ENCODE peak calls at places on chromosomes 6 and 20, in four cellular contexts. R is A549, Y is endothelial cell of umbilical vein, F is K562. K is an unnamed sample.

GRCh38 chr6:142302427-142303190 is 802 bp downstream of the ADGRG6 start:
- DNase-seq in F (no peak), R (peak; percentile 74), Y (peak; percentile 73), K (no peak)

GRCh38 chr6:124294572-124294971 is 490.9 kb downstream of the NKAIN2 start:
- DNase-seq in Y (no peak), F (no peak), R (no peak), K (no peak)

GRCh38 chr20:45343867-45344721 is 4.1 kb downstream of the SDC4 start:
- DNase-seq in F (peak; percentile 68), R (peak; percentile 69), Y (peak; percentile 86), K (peak; percentile 91)

GRCh38 chr20:50624351-50625016 is 66.9 kb downstream of the RIPOR3 start:
- DNase-seq in R (peak; percentile 17), Y (no peak), F (no peak), K (no peak)

GRCh38 chr20:1037039-1037438 is 34.9 kb upstream of the RSPO4 start:
- DNase-seq in R (no peak), F (no peak), Y (no peak), K (no peak)

GRCh38 chr6:34597605-34598353 is 41.6 kb upstream of the SPDEF start:
- DNase-seq in Y (no peak), R (no peak), F (no peak), K (no peak)

GRCh38 chr20:31927758-31928157 is 24.1 kb downstream of the PDRG1 start:
- DNase-seq in R (no peak), F (no peak), Y (no peak), K (no peak)

GRCh38 chr6:110541701-110542309 is 65.4 kb upstream of the SLC22A16 start:
- DNase-seq in F (no peak), R (no peak), Y (no peak), K (no peak)

GRCh38 chr6:136873733-136874132 is 48.4 kb upstream of the SLC35D3 start:
- DNase-seq in R (peak; percentile 13), Y (peak; percentile 26), F (no peak), K (no peak)

GRCh38 chr6:34674268-34674639 is 22.3 kb downstream of the ILRUN start:
- DNase-seq in F (no peak), R (no peak), Y (no peak), K (no peak)

GRCh38 chr20:23627501-23627900 is 10.3 kb downstream of the CST3 start:
- DNase-seq in R (no peak), Y (no peak), F (no peak), K (no peak)

GRCh38 chr6:149334682-149335160 is 17.2 kb downstream of the TAB2 start:
- DNase-seq in Y (peak; percentile 83), F (no peak), R (peak; percentile 48), K (no peak)

GRCh38 chr6:39005774-39006173 is 42.8 kb upstream of the GLP1R start:
- DNase-seq in Y (no peak), R (no peak), F (no peak), K (no peak)

GRCh38 chr20:48471734-48472408 is 355.9 kb downstream of the PREX1 start:
- DNase-seq in F (no peak), Y (no peak), R (no peak), K (no peak)

GRCh38 chr6:37809144-37809543 is 10.4 kb upstream of the ZFAND3 start:
- DNase-seq in Y (no peak), R (no peak), F (no peak), K (no peak)

GRCh38 chr6:33609444-33610034 is 11.6 kb upstream of the ITPR3 start:
- DNase-seq in R (no peak), Y (no peak), F (no peak), K (no peak)

GRCh38 chr20:17500826-17501225 is 30.4 kb downstream of the BFSP1 start:
- DNase-seq in Y (no peak), F (no peak), R (no peak), K (no peak)

GRCh38 chr20:18001131-18001921 is 32.5 kb downstream of the MGME1 start:
- DNase-seq in F (no peak), R (peak; percentile 54), Y (no peak), K (no peak)

GRCh38 chr20:63102720-63103375 is 96.1 kb upstream of the BHLHE23 start:
- DNase-seq in F (no peak), Y (no peak), R (peak; percentile 67), K (no peak)
- TF ChIP-seq MYC in F (no peak), Y (no peak), R (no peak), K (no peak)

DNA sequence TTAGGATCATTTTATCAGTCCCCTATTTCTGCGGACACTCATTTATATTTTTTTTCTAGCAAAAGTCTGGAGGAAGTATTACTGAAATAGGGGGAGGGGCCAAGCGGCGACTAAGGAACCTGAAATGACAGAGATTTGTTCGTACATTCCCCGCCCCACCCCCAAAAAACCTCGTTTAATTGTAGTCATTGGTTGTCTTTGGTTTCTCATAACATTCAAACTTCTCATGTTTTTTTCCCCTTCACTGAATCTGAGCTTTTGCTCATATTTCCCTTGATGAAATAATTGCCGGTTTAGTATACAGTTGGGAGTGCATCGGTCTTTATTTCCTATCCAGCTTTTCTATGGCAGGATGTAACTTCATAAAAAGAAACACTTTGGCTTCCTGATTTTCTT is 776 bp upstream of the FYN start:
- DNase-seq in Y (peak; percentile 81), F (no peak), R (no peak), K (peak; percentile 46)
- TF ChIP-seq MAX in Y (no peak), F (no peak), R (no peak), K (no peak)

GRCh38 chr6:66558189-66558588 is 851.2 kb upstream of the EYS start:
- DNase-seq in R (peak; percentile 1), F (no peak), Y (no peak), K (peak; percentile 44)
- TF ChIP-seq CTCF in R (no peak), F (no peak), Y (no peak), K (peak; percentile 38)

DNA sequence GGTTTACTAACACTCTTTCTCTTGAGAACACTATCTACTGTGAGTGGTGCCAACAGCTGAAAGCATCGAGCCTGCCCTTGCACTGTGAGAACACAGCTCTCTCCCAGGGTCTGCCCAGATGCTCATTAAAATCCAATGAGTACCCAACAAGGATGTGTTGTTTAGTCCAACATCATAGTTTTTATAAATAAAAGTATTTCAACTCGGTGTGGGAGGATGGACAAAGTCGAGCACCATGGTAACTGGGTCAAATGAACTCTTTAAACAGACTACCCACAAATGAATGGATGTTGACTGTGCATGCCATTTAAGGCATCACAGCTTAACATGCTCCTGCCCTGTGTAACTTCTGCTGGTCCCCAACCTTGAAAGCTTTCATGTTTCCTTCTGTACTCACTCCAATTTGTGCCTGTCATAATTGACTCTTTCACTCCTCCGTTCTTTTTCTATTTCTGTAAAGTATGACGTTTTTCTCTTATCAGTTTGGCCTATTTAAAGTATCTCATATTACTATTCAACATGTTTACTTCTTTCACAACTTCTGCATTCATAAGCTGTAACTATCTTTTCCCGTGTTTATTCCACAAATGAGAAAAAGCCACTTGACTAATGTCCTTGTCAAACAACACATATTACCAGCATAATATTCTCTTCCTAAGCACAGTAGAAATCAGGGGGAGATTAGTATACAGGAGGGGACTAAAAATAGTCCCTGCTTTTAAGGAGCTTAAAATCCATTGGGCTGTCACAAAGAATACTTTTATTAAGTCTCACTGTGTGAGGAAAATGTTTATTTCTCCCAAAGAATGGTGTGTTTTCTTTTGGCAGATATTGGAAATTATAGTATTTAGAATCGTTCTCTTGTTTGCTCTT is 215.5 kb downstream of the RFPL4B start:
- DNase-seq in R (no peak), Y (no peak), F (no peak), K (no peak)
- TF ChIP-seq MYC in R (no peak), Y (no peak), F (no peak), K (no peak)

DNA sequence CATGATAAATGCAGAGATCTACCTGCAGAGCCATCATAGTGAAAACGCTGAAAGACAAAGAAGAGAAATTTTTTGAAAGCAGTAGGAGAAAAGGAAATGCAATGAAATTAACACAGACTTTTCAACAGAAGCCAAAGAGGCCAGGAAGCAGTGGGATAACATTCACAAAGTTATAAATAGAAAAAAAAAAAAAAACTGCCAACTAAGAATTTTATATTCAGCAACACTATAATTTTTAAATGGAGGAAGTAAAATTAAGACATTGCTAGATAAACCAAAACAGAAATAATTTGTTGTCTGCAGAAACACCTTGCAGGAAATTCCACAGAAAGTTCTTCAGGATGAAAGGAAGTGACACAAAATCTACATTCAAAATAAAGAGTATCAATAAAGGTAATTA is 591.5 kb upstream of the ID4 start:
- DNase-seq in Y (no peak), R (no peak), F (no peak), K (no peak)
- TF ChIP-seq MAX in Y (no peak), R (no peak), F (no peak), K (no peak)

K was measured in NB4.